ENCODE peak calls at places on chromosome 19, in ten cellular contexts. One of them, this sample, is unnamed.

GRCh38 chr19:33493401-33494275 is 28.0 kb downstream of the PEPD start:
- DNase-seq in hippocampal formation: no peak
- DNase-seq in AG08396: no peak
- DNase-seq in H9: no peak
- DNase-seq in uterus: no peak
- DNase-seq in right lobe of liver: peak; percentile 45
- DNase-seq in CD4-positive, alpha-beta T cell: no peak
- DNase-seq in AG09319: no peak
- DNase-seq in activated naive CD8-positive, alpha-beta T cell treated with anti-CD3 and anti-CD28 coated beads, Interleukin-2, amount 50 U/mL, for 24 hours: no peak
- DNase-seq in neural crest cell: no peak
- DNase-seq in this sample: no peak

GRCh38 chr19:38650180-38650775 is 2.8 kb downstream of the ACTN4 start:
- DNase-seq in hippocampal formation: no peak
- DNase-seq in AG08396: no peak
- DNase-seq in H9: no peak
- DNase-seq in uterus: no peak
- DNase-seq in right lobe of liver: no peak
- DNase-seq in CD4-positive, alpha-beta T cell: no peak
- DNase-seq in AG09319: no peak
- DNase-seq in activated naive CD8-positive, alpha-beta T cell treated with anti-CD3 and anti-CD28 coated beads, Interleukin-2, amount 50 U/mL, for 24 hours: no peak
- DNase-seq in neural crest cell: no peak
- DNase-seq in this sample: no peak

GRCh38 chr19:41934849-41935374 is 6.7 kb upstream of the ERFL start:
- DNase-seq in hippocampal formation: peak; percentile 3
- DNase-seq in AG08396: peak; percentile 87
- DNase-seq in H9: peak; percentile 89
- DNase-seq in uterus: peak; percentile 48
- DNase-seq in right lobe of liver: no peak
- DNase-seq in CD4-positive, alpha-beta T cell: peak; percentile 70
- DNase-seq in AG09319: no peak
- DNase-seq in activated naive CD8-positive, alpha-beta T cell treated with anti-CD3 and anti-CD28 coated beads, Interleukin-2, amount 50 U/mL, for 24 hours: peak; percentile 87
- DNase-seq in neural crest cell: peak; percentile 93
- DNase-seq in this sample: peak; percentile 74

GRCh38 chr19:46759817-46760333 is 13.6 kb upstream of the STRN4 start:
- DNase-seq in hippocampal formation: no peak
- DNase-seq in AG08396: peak; percentile 86
- DNase-seq in H9: no peak
- DNase-seq in uterus: peak; percentile 71
- DNase-seq in right lobe of liver: no peak
- DNase-seq in CD4-positive, alpha-beta T cell: no peak
- DNase-seq in AG09319: peak; percentile 99
- DNase-seq in activated naive CD8-positive, alpha-beta T cell treated with anti-CD3 and anti-CD28 coated beads, Interleukin-2, amount 50 U/mL, for 24 hours: no peak
- DNase-seq in neural crest cell: no peak
- DNase-seq in this sample: no peak

GRCh38 chr19:17340302-17340870 is 3.0 kb downstream of the GTPBP3 start:
- DNase-seq in hippocampal formation: no peak
- DNase-seq in AG08396: no peak
- DNase-seq in H9: peak; percentile 94
- DNase-seq in uterus: no peak
- DNase-seq in right lobe of liver: peak; percentile 88
- DNase-seq in CD4-positive, alpha-beta T cell: no peak
- DNase-seq in AG09319: no peak
- DNase-seq in activated naive CD8-positive, alpha-beta T cell treated with anti-CD3 and anti-CD28 coated beads, Interleukin-2, amount 50 U/mL, for 24 hours: peak; percentile 34
- DNase-seq in neural crest cell: no peak
- DNase-seq in this sample: no peak

GRCh38 chr19:54123682-54124081 is 8.1 kb downstream of the PRPF31 start:
- DNase-seq in hippocampal formation: no peak
- DNase-seq in AG08396: no peak
- DNase-seq in H9: no peak
- DNase-seq in uterus: no peak
- DNase-seq in right lobe of liver: no peak
- DNase-seq in CD4-positive, alpha-beta T cell: no peak
- DNase-seq in AG09319: no peak
- DNase-seq in activated naive CD8-positive, alpha-beta T cell treated with anti-CD3 and anti-CD28 coated beads, Interleukin-2, amount 50 U/mL, for 24 hours: no peak
- DNase-seq in neural crest cell: no peak
- DNase-seq in this sample: no peak

GRCh38 chr19:30795727-30796126 is 423.5 kb downstream of the ZNF536 start:
- DNase-seq in hippocampal formation: no peak
- DNase-seq in AG08396: no peak
- DNase-seq in H9: no peak
- DNase-seq in uterus: no peak
- DNase-seq in right lobe of liver: no peak
- DNase-seq in CD4-positive, alpha-beta T cell: no peak
- DNase-seq in AG09319: no peak
- DNase-seq in activated naive CD8-positive, alpha-beta T cell treated with anti-CD3 and anti-CD28 coated beads, Interleukin-2, amount 50 U/mL, for 24 hours: no peak
- DNase-seq in neural crest cell: no peak
- DNase-seq in this sample: no peak

GRCh38 chr19:28920269-28921066 is 292.5 kb downstream of the UQCRFS1 start:
- DNase-seq in hippocampal formation: no peak
- DNase-seq in AG08396: no peak
- DNase-seq in H9: peak; percentile 55
- DNase-seq in uterus: no peak
- DNase-seq in right lobe of liver: no peak
- DNase-seq in CD4-positive, alpha-beta T cell: no peak
- DNase-seq in AG09319: no peak
- DNase-seq in activated naive CD8-positive, alpha-beta T cell treated with anti-CD3 and anti-CD28 coated beads, Interleukin-2, amount 50 U/mL, for 24 hours: no peak
- DNase-seq in neural crest cell: no peak
- DNase-seq in this sample: no peak

GRCh38 chr19:19137556-19138109 is 645 bp downstream of the TMEM161A start:
- DNase-seq in hippocampal formation: no peak
- DNase-seq in AG08396: peak; percentile 41
- DNase-seq in H9: peak; percentile 26
- DNase-seq in uterus: no peak
- DNase-seq in right lobe of liver: no peak
- DNase-seq in CD4-positive, alpha-beta T cell: no peak
- DNase-seq in AG09319: no peak
- DNase-seq in activated naive CD8-positive, alpha-beta T cell treated with anti-CD3 and anti-CD28 coated beads, Interleukin-2, amount 50 U/mL, for 24 hours: no peak
- DNase-seq in neural crest cell: no peak
- DNase-seq in this sample: no peak

GRCh38 chr19:45498411-45499195 is at the start of gene PPM1N:
- DNase-seq in hippocampal formation: no peak
- DNase-seq in AG08396: peak; percentile 47
- DNase-seq in H9: peak; percentile 86
- DNase-seq in uterus: no peak
- DNase-seq in right lobe of liver: no peak
- DNase-seq in CD4-positive, alpha-beta T cell: peak; percentile 49
- DNase-seq in AG09319: no peak
- DNase-seq in activated naive CD8-positive, alpha-beta T cell treated with anti-CD3 and anti-CD28 coated beads, Interleukin-2, amount 50 U/mL, for 24 hours: peak; percentile 75
- DNase-seq in neural crest cell: peak; percentile 30
- DNase-seq in this sample: peak; percentile 36

GRCh38 chr19:17902701-17903100 is 30.1 kb upstream of the CCDC124 start:
- DNase-seq in hippocampal formation: no peak
- DNase-seq in AG08396: peak; percentile 40
- DNase-seq in H9: no peak
- DNase-seq in uterus: no peak
- DNase-seq in right lobe of liver: no peak
- DNase-seq in CD4-positive, alpha-beta T cell: no peak
- DNase-seq in AG09319: peak; percentile 7
- DNase-seq in activated naive CD8-positive, alpha-beta T cell treated with anti-CD3 and anti-CD28 coated beads, Interleukin-2, amount 50 U/mL, for 24 hours: no peak
- DNase-seq in neural crest cell: no peak
- DNase-seq in this sample: no peak

GRCh38 chr19:2041686-2042484 is 9.2 kb downstream of the MKNK2 start:
- DNase-seq in hippocampal formation: peak; percentile 83
- DNase-seq in AG08396: peak; percentile 98
- DNase-seq in H9: peak; percentile 98
- DNase-seq in uterus: peak; percentile 97
- DNase-seq in right lobe of liver: peak; percentile 99
- DNase-seq in CD4-positive, alpha-beta T cell: peak; percentile 100
- DNase-seq in AG09319: peak; percentile 57
- DNase-seq in activated naive CD8-positive, alpha-beta T cell treated with anti-CD3 and anti-CD28 coated beads, Interleukin-2, amount 50 U/mL, for 24 hours: peak; percentile 100
- DNase-seq in neural crest cell: peak; percentile 88
- DNase-seq in this sample: peak; percentile 99

GRCh38 chr19:1037553-1038115 is 2.3 kb upstream of the ABCA7 start:
- DNase-seq in hippocampal formation: no peak
- DNase-seq in AG08396: no peak
- DNase-seq in H9: no peak
- DNase-seq in uterus: no peak
- DNase-seq in right lobe of liver: peak; percentile 60
- DNase-seq in CD4-positive, alpha-beta T cell: no peak
- DNase-seq in AG09319: no peak
- DNase-seq in activated naive CD8-positive, alpha-beta T cell treated with anti-CD3 and anti-CD28 coated beads, Interleukin-2, amount 50 U/mL, for 24 hours: no peak
- DNase-seq in neural crest cell: no peak
- DNase-seq in this sample: no peak

GRCh38 chr19:49632576-49632975 is 7.4 kb downstream of the RRAS start:
- DNase-seq in hippocampal formation: no peak
- DNase-seq in AG08396: no peak
- DNase-seq in H9: no peak
- DNase-seq in uterus: no peak
- DNase-seq in right lobe of liver: no peak
- DNase-seq in CD4-positive, alpha-beta T cell: no peak
- DNase-seq in AG09319: no peak
- DNase-seq in activated naive CD8-positive, alpha-beta T cell treated with anti-CD3 and anti-CD28 coated beads, Interleukin-2, amount 50 U/mL, for 24 hours: no peak
- DNase-seq in neural crest cell: no peak
- DNase-seq in this sample: no peak

GRCh38 chr19:37997911-37998344 is 90.9 kb downstream of the SIPA1L3 start:
- DNase-seq in hippocampal formation: no peak
- DNase-seq in AG08396: peak; percentile 55
- DNase-seq in H9: no peak
- DNase-seq in uterus: no peak
- DNase-seq in right lobe of liver: no peak
- DNase-seq in CD4-positive, alpha-beta T cell: no peak
- DNase-seq in AG09319: peak; percentile 66
- DNase-seq in activated naive CD8-positive, alpha-beta T cell treated with anti-CD3 and anti-CD28 coated beads, Interleukin-2, amount 50 U/mL, for 24 hours: no peak
- DNase-seq in neural crest cell: no peak
- DNase-seq in this sample: no peak

GRCh38 chr19:45637890-45638667 is 1.1 kb downstream of the EML2 start:
- DNase-seq in hippocampal formation: no peak
- DNase-seq in AG08396: peak; percentile 69
- DNase-seq in H9: peak; percentile 50
- DNase-seq in uterus: no peak
- DNase-seq in right lobe of liver: no peak
- DNase-seq in CD4-positive, alpha-beta T cell: no peak
- DNase-seq in AG09319: no peak
- DNase-seq in activated naive CD8-positive, alpha-beta T cell treated with anti-CD3 and anti-CD28 coated beads, Interleukin-2, amount 50 U/mL, for 24 hours: no peak
- DNase-seq in neural crest cell: no peak
- DNase-seq in this sample: no peak

GRCh38 chr19:36331353-36332228 is 47.4 kb downstream of the ZFP14 start:
- DNase-seq in hippocampal formation: peak; percentile 95
- DNase-seq in AG08396: peak; percentile 94
- DNase-seq in H9: peak; percentile 99
- DNase-seq in uterus: peak; percentile 89
- DNase-seq in right lobe of liver: peak; percentile 60
- DNase-seq in CD4-positive, alpha-beta T cell: peak; percentile 43
- DNase-seq in AG09319: peak; percentile 69
- DNase-seq in activated naive CD8-positive, alpha-beta T cell treated with anti-CD3 and anti-CD28 coated beads, Interleukin-2, amount 50 U/mL, for 24 hours: peak; percentile 67
- DNase-seq in neural crest cell: peak; percentile 80
- DNase-seq in this sample: peak; percentile 63

GRCh38 chr19:3479177-3479818 is 1.0 kb downstream of the SMIM24 start:
- DNase-seq in hippocampal formation: no peak
- DNase-seq in AG08396: no peak
- DNase-seq in H9: peak; percentile 74
- DNase-seq in uterus: no peak
- DNase-seq in right lobe of liver: no peak
- DNase-seq in CD4-positive, alpha-beta T cell: no peak
- DNase-seq in AG09319: no peak
- DNase-seq in activated naive CD8-positive, alpha-beta T cell treated with anti-CD3 and anti-CD28 coated beads, Interleukin-2, amount 50 U/mL, for 24 hours: peak; percentile 59
- DNase-seq in neural crest cell: no peak
- DNase-seq in this sample: peak; percentile 43

GRCh38 chr19:18279516-18280246 is 1.7 kb downstream of the JUND start:
- DNase-seq in hippocampal formation: peak; percentile 95
- DNase-seq in AG08396: peak; percentile 91
- DNase-seq in H9: peak; percentile 94
- DNase-seq in uterus: peak; percentile 94
- DNase-seq in right lobe of liver: peak; percentile 94
- DNase-seq in CD4-positive, alpha-beta T cell: peak; percentile 90
- DNase-seq in AG09319: peak; percentile 91
- DNase-seq in activated naive CD8-positive, alpha-beta T cell treated with anti-CD3 and anti-CD28 coated beads, Interleukin-2, amount 50 U/mL, for 24 hours: peak; percentile 88
- DNase-seq in neural crest cell: peak; percentile 91
- DNase-seq in this sample: peak; percentile 83

GRCh38 chr19:36140289-36141038 is 598 bp downstream of the CAPNS1 start:
- DNase-seq in hippocampal formation: no peak
- DNase-seq in AG08396: peak; percentile 49
- DNase-seq in H9: peak; percentile 83
- DNase-seq in uterus: peak; percentile 60
- DNase-seq in right lobe of liver: peak; percentile 65
- DNase-seq in CD4-positive, alpha-beta T cell: peak; percentile 17
- DNase-seq in AG09319: no peak
- DNase-seq in activated naive CD8-positive, alpha-beta T cell treated with anti-CD3 and anti-CD28 coated beads, Interleukin-2, amount 50 U/mL, for 24 hours: peak; percentile 66
- DNase-seq in neural crest cell: peak; percentile 33
- DNase-seq in this sample: peak; percentile 58

GRCh38 chr19:17797397-17798201 is 2.7 kb downstream of the B3GNT3 start:
- DNase-seq in hippocampal formation: no peak
- DNase-seq in AG08396: no peak
- DNase-seq in H9: no peak
- DNase-seq in uterus: no peak
- DNase-seq in right lobe of liver: peak; percentile 77
- DNase-seq in CD4-positive, alpha-beta T cell: no peak
- DNase-seq in AG09319: no peak
- DNase-seq in activated naive CD8-positive, alpha-beta T cell treated with anti-CD3 and anti-CD28 coated beads, Interleukin-2, amount 50 U/mL, for 24 hours: peak; percentile 71
- DNase-seq in neural crest cell: no peak
- DNase-seq in this sample: no peak

GRCh38 chr19:28934626-28935025 is 278.3 kb downstream of the UQCRFS1 start:
- DNase-seq in hippocampal formation: no peak
- DNase-seq in AG08396: peak; percentile 27
- DNase-seq in H9: no peak
- DNase-seq in uterus: no peak
- DNase-seq in right lobe of liver: no peak
- DNase-seq in CD4-positive, alpha-beta T cell: no peak
- DNase-seq in AG09319: no peak
- DNase-seq in activated naive CD8-positive, alpha-beta T cell treated with anti-CD3 and anti-CD28 coated beads, Interleukin-2, amount 50 U/mL, for 24 hours: no peak
- DNase-seq in neural crest cell: no peak
- DNase-seq in this sample: no peak

GRCh38 chr19:1133471-1133929 is 29.7 kb downstream of the GPX4 start:
- DNase-seq in hippocampal formation: no peak
- DNase-seq in AG08396: peak; percentile 70
- DNase-seq in H9: peak; percentile 86
- DNase-seq in uterus: no peak
- DNase-seq in right lobe of liver: peak; percentile 60
- DNase-seq in CD4-positive, alpha-beta T cell: peak; percentile 70
- DNase-seq in AG09319: no peak
- DNase-seq in activated naive CD8-positive, alpha-beta T cell treated with anti-CD3 and anti-CD28 coated beads, Interleukin-2, amount 50 U/mL, for 24 hours: peak; percentile 78
- DNase-seq in neural crest cell: no peak
- DNase-seq in this sample: peak; percentile 29

GRCh38 chr19:45999653-46000121 is 4.4 kb downstream of the CCDC61 start:
- DNase-seq in hippocampal formation: no peak
- DNase-seq in AG08396: peak; percentile 57
- DNase-seq in H9: peak; percentile 83
- DNase-seq in uterus: no peak
- DNase-seq in right lobe of liver: no peak
- DNase-seq in CD4-positive, alpha-beta T cell: no peak
- DNase-seq in AG09319: no peak
- DNase-seq in activated naive CD8-positive, alpha-beta T cell treated with anti-CD3 and anti-CD28 coated beads, Interleukin-2, amount 50 U/mL, for 24 hours: no peak
- DNase-seq in neural crest cell: no peak
- DNase-seq in this sample: no peak

GRCh38 chr19:47595937-47596336 is 13.0 kb upstream of the BICRA start:
- DNase-seq in hippocampal formation: no peak
- DNase-seq in AG08396: no peak
- DNase-seq in H9: no peak
- DNase-seq in uterus: no peak
- DNase-seq in right lobe of liver: no peak
- DNase-seq in CD4-positive, alpha-beta T cell: no peak
- DNase-seq in AG09319: no peak
- DNase-seq in activated naive CD8-positive, alpha-beta T cell treated with anti-CD3 and anti-CD28 coated beads, Interleukin-2, amount 50 U/mL, for 24 hours: no peak
- DNase-seq in neural crest cell: no peak
- DNase-seq in this sample: no peak

GRCh38 chr19:14028901-14029300 is 953 bp downstream of the RLN3 start:
- DNase-seq in hippocampal formation: no peak
- DNase-seq in AG08396: no peak
- DNase-seq in H9: no peak
- DNase-seq in uterus: no peak
- DNase-seq in right lobe of liver: no peak
- DNase-seq in CD4-positive, alpha-beta T cell: no peak
- DNase-seq in AG09319: no peak
- DNase-seq in activated naive CD8-positive, alpha-beta T cell treated with anti-CD3 and anti-CD28 coated beads, Interleukin-2, amount 50 U/mL, for 24 hours: no peak
- DNase-seq in neural crest cell: no peak
- DNase-seq in this sample: no peak

GRCh38 chr19:16366433-16367268 is 42.0 kb downstream of the KLF2 start:
- DNase-seq in hippocampal formation: no peak
- DNase-seq in AG08396: no peak
- DNase-seq in H9: no peak
- DNase-seq in uterus: no peak
- DNase-seq in right lobe of liver: no peak
- DNase-seq in CD4-positive, alpha-beta T cell: no peak
- DNase-seq in AG09319: no peak
- DNase-seq in activated naive CD8-positive, alpha-beta T cell treated with anti-CD3 and anti-CD28 coated beads, Interleukin-2, amount 50 U/mL, for 24 hours: no peak
- DNase-seq in neural crest cell: no peak
- DNase-seq in this sample: no peak

GRCh38 chr19:13825489-13826475 is 30.5 kb downstream of the ZSWIM4 start:
- DNase-seq in hippocampal formation: no peak
- DNase-seq in AG08396: no peak
- DNase-seq in H9: peak; percentile 93
- DNase-seq in uterus: no peak
- DNase-seq in right lobe of liver: no peak
- DNase-seq in CD4-positive, alpha-beta T cell: no peak
- DNase-seq in AG09319: no peak
- DNase-seq in activated naive CD8-positive, alpha-beta T cell treated with anti-CD3 and anti-CD28 coated beads, Interleukin-2, amount 50 U/mL, for 24 hours: peak; percentile 26
- DNase-seq in neural crest cell: no peak
- DNase-seq in this sample: no peak

This sample was measured in effector CD8-positive, alpha-beta T cell.